ENCODE peak calls at places on chromosomes 7 and 10, in seven cellular contexts. Q is right lobe of liver, Z is AG04450, T is hepatocyte, U is breast epithelium, I is dorsolateral prefrontal cortex, E is heart left ventricle. B is an unnamed sample.

GRCh38 chr10:35132727-35133126 is 6.1 kb downstream of the CREM start:
- DNase-seq in Q (no peak), Z (no peak), T (no peak), U (no peak), I (no peak), E (no peak), B (no peak)

GRCh38 chr10:110865184-110865803 is 6.4 kb upstream of the PDCD4 start:
- DNase-seq in Q (no peak), Z (no peak), T (peak; percentile 81), U (no peak), I (no peak), E (no peak), B (no peak)

GRCh38 chr7:20064974-20065862 is 152.0 kb downstream of the MACC1 start:
- DNase-seq in Q (no peak), Z (peak; percentile 8), T (peak; percentile 18), U (no peak), I (no peak), E (no peak), B (no peak)

GRCh38 chr7:126574838-126575250 is 677.9 kb downstream of the GRM8 start:
- DNase-seq in Q (no peak), Z (no peak), T (peak; percentile 21), U (no peak), I (no peak), E (no peak), B (no peak)

GRCh38 chr7:147937428-147937827 is 653.1 kb upstream of the C7orf33 start:
- DNase-seq in Q (no peak), Z (no peak), T (no peak), U (no peak), I (no peak), E (no peak), B (no peak)

GRCh38 chr10:75170215-75170614 is 40.4 kb upstream of the VDAC2 start:
- DNase-seq in Q (no peak), Z (no peak), T (no peak), U (no peak), I (no peak), E (no peak), B (no peak)

GRCh38 chr7:53315986-53316385 is 280.6 kb downstream of the POM121L12 start:
- DNase-seq in Q (no peak), Z (no peak), T (no peak), U (peak; percentile 72), I (peak; percentile 16), E (peak; percentile 41), B (no peak)

GRCh38 chr7:43639858-43640491 is 57.1 kb downstream of the STK17A start:
- DNase-seq in Q (peak; percentile 67), Z (no peak), T (peak; percentile 41), U (no peak), I (peak; percentile 33), E (peak; percentile 54), B (no peak)

GRCh38 chr7:131159961-131160361 is 167.7 kb upstream of the MKLN1 start:
- DNase-seq in Q (no peak), Z (peak; percentile 41), T (no peak), U (no peak), I (no peak), E (no peak), B (no peak)

GRCh38 chr7:47534322-47535032 is 47.4 kb downstream of the TNS3 start:
- DNase-seq in Q (no peak), Z (no peak), T (peak; percentile 67), U (no peak), I (no peak), E (no peak), B (no peak)

GRCh38 chr10:98028168-98028770 is 2.2 kb downstream of the CRTAC1 start:
- DNase-seq in Q (peak; percentile 56), Z (no peak), T (peak; percentile 63), U (no peak), I (peak; percentile 76), E (peak; percentile 45), B (no peak)

DNA sequence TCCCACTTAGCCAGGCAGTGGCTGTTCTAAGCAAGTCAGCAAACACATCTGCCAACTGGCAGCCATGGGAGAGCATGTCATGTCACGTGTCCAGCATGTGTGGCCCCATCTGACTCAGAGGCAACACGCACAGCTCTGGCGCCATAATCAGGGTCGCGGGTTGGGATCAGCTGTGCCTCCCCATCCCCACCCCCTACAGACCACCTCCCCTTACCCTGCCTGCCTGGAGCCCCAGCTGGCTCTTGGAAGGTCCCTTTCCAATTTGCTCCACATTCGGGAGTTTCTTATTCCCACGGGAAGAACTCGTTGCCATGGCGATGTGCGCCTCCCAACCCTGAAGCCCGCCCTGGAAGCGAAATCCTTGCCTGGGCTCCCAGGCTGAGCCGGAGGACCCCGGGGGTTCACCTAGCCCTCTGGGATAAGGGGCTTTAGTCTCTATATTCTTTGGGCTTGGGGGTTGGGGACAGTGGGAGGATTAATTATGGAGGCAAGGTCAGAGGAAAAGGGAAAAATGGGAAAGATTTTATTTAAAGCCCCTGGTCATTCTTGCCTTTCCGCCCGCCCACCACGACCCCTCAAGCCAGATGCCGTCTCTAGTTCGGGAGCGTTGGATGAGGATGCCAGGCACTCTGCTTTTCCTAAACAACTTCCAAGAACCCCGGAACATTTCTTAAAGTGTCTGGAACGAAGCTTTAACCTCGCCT is 283.7 kb downstream of the ZEB1 start:
- DNase-seq in Q (peak; percentile 46), Z (no peak), T (peak; percentile 70), U (peak; percentile 80), I (no peak), E (peak; percentile 86), B (peak; percentile 92)
- H3K4me3 ChIP-seq in Q (peak overlapping the region; percentile 66), Z (peak overlapping the region; percentile 72), T (peak overlapping the region; percentile 31), U (peak overlapping the region; percentile 84), I (peak overlapping the region; percentile 41), E (peak overlapping the region; percentile 69), B (peak overlapping the region; percentile 89)

DNA sequence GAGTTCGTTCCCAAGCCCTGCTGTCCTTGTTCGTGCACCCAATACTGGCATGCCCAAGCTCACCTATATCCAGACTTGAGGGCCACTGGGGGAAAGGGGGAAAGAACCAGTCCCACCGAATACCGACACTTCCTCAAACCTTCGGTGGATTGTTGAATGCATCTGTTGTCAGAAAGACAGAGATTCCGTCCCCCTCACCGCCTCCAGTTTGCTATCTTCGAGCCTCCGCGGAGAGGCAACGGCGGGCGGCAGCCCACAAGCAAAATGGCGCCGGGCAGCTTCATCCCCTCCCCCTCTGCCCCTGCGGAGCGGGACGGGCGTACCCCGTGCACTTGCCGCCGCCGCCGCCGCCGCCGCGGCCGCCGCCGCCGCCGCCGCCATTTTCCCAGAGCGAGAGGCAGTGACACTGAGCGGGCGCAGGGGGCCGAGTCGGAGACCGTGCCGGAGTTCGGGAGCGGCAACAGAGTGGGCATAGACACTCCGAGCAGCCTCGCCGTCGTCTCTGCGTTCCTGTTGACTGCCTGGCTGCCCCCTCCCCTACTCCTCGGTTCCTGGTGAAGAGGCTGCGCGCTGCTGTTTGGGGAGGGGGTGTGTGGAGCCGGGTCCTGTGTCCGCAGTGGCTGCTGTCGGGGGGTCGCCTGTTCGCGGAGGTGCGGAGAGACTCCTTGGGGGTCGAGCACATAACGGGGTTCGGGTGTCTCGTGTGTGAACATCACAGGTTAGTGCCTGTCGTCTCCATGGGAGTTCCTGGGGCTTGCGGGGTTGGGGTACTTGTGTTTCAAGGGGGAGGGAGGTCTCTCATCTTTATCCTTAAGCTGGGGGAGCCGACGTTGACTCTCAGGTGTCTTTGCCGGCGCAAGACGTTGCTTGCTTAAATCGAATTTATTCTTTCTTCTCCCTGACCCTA is at the start of gene KMT2E:
- DNase-seq in Q (peak; percentile 90), Z (peak; percentile 65), T (peak; percentile 95), U (peak; percentile 83), I (peak; percentile 89), E (peak; percentile 94), B (peak; percentile 90)
- TF ChIP-seq CTCF in Q (no peak), Z (no peak), T (no peak), U (peak; percentile 15), I (no peak), E (peak; percentile 4), B (no peak)

GRCh38 chr10:33126742-33127141 is 168.7 kb upstream of the ITGB1 start:
- DNase-seq in Q (no peak), Z (no peak), T (no peak), U (no peak), I (no peak), E (no peak), B (no peak)

GRCh38 chr10:33126118-33126517 is 168.1 kb upstream of the ITGB1 start:
- DNase-seq in Q (no peak), Z (no peak), T (no peak), U (no peak), I (no peak), E (peak; percentile 26), B (no peak)

GRCh38 chr10:33129987-33130386 is 172.0 kb upstream of the ITGB1 start:
- DNase-seq in Q (no peak), Z (peak; percentile 83), T (no peak), U (no peak), I (no peak), E (no peak), B (no peak)

GRCh38 chr10:33127622-33128021 is 169.6 kb upstream of the ITGB1 start:
- DNase-seq in Q (no peak), Z (no peak), T (no peak), U (no peak), I (no peak), E (no peak), B (no peak)

DNA sequence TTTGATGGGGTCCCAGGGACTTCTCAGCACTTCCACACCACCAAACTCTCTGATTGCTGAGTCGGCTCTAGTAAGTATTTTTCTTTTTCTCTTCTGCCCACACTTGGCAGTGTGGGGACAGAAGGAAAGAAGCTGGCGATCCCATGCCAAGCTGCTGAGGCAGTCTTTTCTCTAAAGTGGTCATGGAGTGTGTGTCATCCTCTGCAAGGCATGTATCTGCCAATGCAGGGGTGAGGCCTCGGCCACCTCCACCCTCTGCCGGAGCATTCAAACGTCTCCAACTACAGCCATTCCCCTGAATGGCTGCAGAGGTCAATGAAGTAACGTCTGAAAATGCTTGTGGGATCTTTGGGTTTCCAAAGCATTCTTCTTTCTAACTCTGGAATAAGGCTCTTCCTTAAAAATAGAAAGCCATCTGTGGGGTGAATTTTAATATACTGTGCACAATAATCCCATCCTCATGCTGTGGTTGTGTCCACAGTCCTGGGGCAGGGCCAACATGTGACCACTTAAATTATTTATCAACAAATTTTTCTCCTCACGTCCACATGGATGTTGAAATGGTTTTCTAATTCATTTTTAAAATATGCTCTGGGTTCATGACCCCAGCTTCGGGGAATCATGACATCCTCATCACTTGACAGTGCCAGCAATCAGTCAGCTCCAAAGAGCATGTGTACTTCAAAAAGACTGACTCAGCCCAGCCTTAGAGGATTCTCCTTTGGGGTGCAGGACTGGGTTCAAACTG is 171.3 kb upstream of the ITGB1 start:
- DNase-seq in Q (no peak), Z (peak; percentile 78), T (no peak), U (no peak), I (no peak), E (peak; percentile 63), B (no peak)
- H3K27ac ChIP-seq in Q (peak overlapping the region; percentile 59), Z (peak overlapping the region; percentile 95), T (peak overlapping the region; percentile 31), U (no peak overlapping the region), I (no peak overlapping the region), E (peak overlapping the region; percentile 79), B (no peak overlapping the region)

GRCh38 chr10:78996449-78997129 is 72.2 kb upstream of the ZMIZ1 start:
- DNase-seq in Q (no peak), Z (no peak), T (no peak), U (no peak), I (no peak), E (no peak), B (no peak)

GRCh38 chr10:78995977-78996355 is 72.8 kb upstream of the ZMIZ1 start:
- DNase-seq in Q (no peak), Z (no peak), T (no peak), U (no peak), I (no peak), E (no peak), B (no peak)

GRCh38 chr10:78993523-78993922 is 75.2 kb upstream of the ZMIZ1 start:
- DNase-seq in Q (no peak), Z (no peak), T (no peak), U (no peak), I (no peak), E (no peak), B (no peak)

GRCh38 chr10:79001082-79001885 is 67.5 kb upstream of the ZMIZ1 start:
- DNase-seq in Q (no peak), Z (no peak), T (no peak), U (no peak), I (no peak), E (no peak), B (no peak)

GRCh38 chr10:78997635-78998618 is 70.8 kb upstream of the ZMIZ1 start:
- DNase-seq in Q (peak; percentile 48), Z (no peak), T (no peak), U (no peak), I (no peak), E (no peak), B (no peak)
- H3K4me3 ChIP-seq in Q (no peak overlapping the region), Z (no peak overlapping the region), T (no peak overlapping the region), U (no peak overlapping the region), I (no peak overlapping the region), E (no peak overlapping the region), B (no peak overlapping the region)

B was measured in coronary artery.